ENCODE peak calls at places on chromosomes 1 and 21, in nine cellular contexts. H is A549, F is kidney epithelial cell, E is GM04503, M is NCI-H748 treated with DMSO at 0.1 percent for 48 hours, B is NCI-H1417 treated with DMSO at 0.1 percent for 48 hours, T is lower leg skin, A is Calu3, Z is natural killer cell. L is an unnamed sample.
A peak's percentile ranks its signal among the peaks of the same experiment; 100 is the strongest.

GRCh38 chr1:6982860-6983259 is 197.6 kb downstream of the CAMTA1 start:
- DNase-seq in H (no peak), F (no peak), E (no peak), M (no peak), B (no peak), T (no peak), A (no peak), Z (no peak), L (no peak)

GRCh38 chr1:84361796-84362195 is 36.5 kb upstream of the DNASE2B start:
- DNase-seq in H (no peak), F (no peak), E (no peak), M (no peak), B (no peak), T (no peak), A (no peak), Z (no peak), L (no peak)

GRCh38 chr1:48439380-48439779 is 32.6 kb downstream of the SPATA6 start:
- DNase-seq in H (no peak), F (no peak), E (no peak), M (no peak), B (no peak), T (no peak), A (no peak), Z (no peak), L (no peak)

GRCh38 chr1:119739150-119739549 is 27.4 kb downstream of the PHGDH start:
- DNase-seq in H (no peak), F (no peak), E (no peak), M (no peak), B (no peak), T (no peak), A (no peak), Z (no peak), L (no peak)

GRCh38 chr1:19866758-19867157 is 15.4 kb upstream of the OTUD3 start:
- DNase-seq in H (no peak), F (no peak), E (no peak), M (peak; percentile 35), B (no peak), T (no peak), A (no peak), Z (no peak), L (no peak)

GRCh38 chr1:32896451-32896850 is 4.7 kb downstream of the TMEM54 start:
- DNase-seq in H (no peak), F (no peak), E (no peak), M (no peak), B (no peak), T (no peak), A (no peak), Z (no peak), L (no peak)

GRCh38 chr1:221440658-221441057 is 301.2 kb downstream of the DUSP10 start:
- DNase-seq in H (no peak), F (no peak), E (no peak), M (no peak), B (no peak), T (no peak), A (peak; percentile 28), Z (no peak), L (no peak)

GRCh38 chr1:226973371-226973897 is 33.3 kb downstream of the COQ8A start:
- DNase-seq in H (no peak), F (no peak), E (no peak), M (no peak), B (no peak), T (peak; percentile 36), A (no peak), Z (no peak), L (no peak)

GRCh38 chr1:44417351-44418021 is 12.4 kb downstream of the RNF220 start:
- DNase-seq in H (no peak), F (no peak), E (no peak), M (peak; percentile 53), B (no peak), T (no peak), A (no peak), Z (no peak), L (no peak)

GRCh38 chr1:227899141-227899819 is 48.5 kb downstream of the WNT9A start:
- DNase-seq in H (no peak), F (no peak), E (no peak), M (no peak), B (no peak), T (peak; percentile 61), A (no peak), Z (peak; percentile 12), L (no peak)

GRCh38 chr21:34073749-34074282 is 438 bp downstream of the MRPS6 start:
- DNase-seq in H (no peak), F (no peak), E (no peak), M (peak; percentile 2), B (no peak), T (peak; percentile 85), A (peak; percentile 12), Z (peak; percentile 63), L (no peak)